ENCODE peak calls at places on chromosomes 1 and 21, in five cellular contexts. Z is stimulated activated naive CD4-positive, alpha-beta T cell; A is MCF 10A; N is NCI-H1105; O is HEK293T. D is an unnamed sample.

GRCh38 chr1:41493626-41494350 is 9.3 kb upstream of the EDN2 start:
- DNase-seq in Z (no peak), A (no peak), N (no peak), O (no peak), D (no peak)

GRCh38 chr1:8889925-8890785 is 11.7 kb upstream of the ENO1 start:
- DNase-seq in Z (no peak), A (peak), N (peak), O (no peak), D (no peak)

GRCh38 chr1:53957231-53957818 is 11.2 kb downstream of the LRRC42 start:
- DNase-seq in Z (no peak), A (peak), N (no peak), O (no peak), D (no peak)

GRCh38 chr1:227903061-227903521 is 44.6 kb downstream of the WNT9A start:
- DNase-seq in Z (no peak), A (no peak), N (no peak), O (no peak), D (no peak)

GRCh38 chr1:97467445-97467844 is 453.4 kb downstream of the DPYD start:
- DNase-seq in Z (no peak), A (no peak), N (no peak), O (no peak), D (no peak)

GRCh38 chr1:43867946-43868740 is 65.5 kb upstream of the ARTN start:
- DNase-seq in Z (no peak), A (peak), N (no peak), O (no peak), D (no peak)

GRCh38 chr1:16386454-16387113 is 19.5 kb downstream of the SZRD1 start:
- DNase-seq in Z (no peak), A (peak), N (no peak), O (no peak), D (no peak)

GRCh38 chr1:234933031-234933430 is 195.6 kb downstream of the TOMM20 start:
- DNase-seq in Z (no peak), A (peak), N (no peak), O (no peak), D (no peak)

GRCh38 chr1:231691618-231692259 is 65.1 kb downstream of the DISC1 start:
- DNase-seq in Z (no peak), A (no peak), N (no peak), O (peak), D (no peak)

GRCh38 chr21:35932232-35932911 is 128.0 kb downstream of the SETD4 start:
- DNase-seq in Z (peak), A (peak), N (no peak), O (no peak), D (no peak)

GRCh38 chr1:205225901-205226765 is 1.6 kb upstream of the TMCC2 start:
- DNase-seq in Z (no peak), A (peak), N (peak), O (no peak), D (no peak)

GRCh38 chr1:191582169-191582568 is 576.1 kb upstream of the RGS18 start:
- DNase-seq in Z (no peak), A (no peak), N (no peak), O (no peak), D (no peak)

GRCh38 chr1:163777205-163777604 is 455.5 kb downstream of the NUF2 start:
- DNase-seq in Z (no peak), A (no peak), N (no peak), O (no peak), D (no peak)

GRCh38 chr1:3072178-3072947 is 3.4 kb downstream of the PRDM16 start:
- DNase-seq in Z (no peak), A (no peak), N (no peak), O (no peak), D (no peak)

GRCh38 chr1:183989078-183989577 is 48.4 kb downstream of the COLGALT2 start:
- DNase-seq in Z (no peak), A (peak), N (no peak), O (no peak), D (no peak)

GRCh38 chr1:185652348-185652747 is 81.8 kb upstream of the HMCN1 start:
- DNase-seq in Z (no peak), A (peak), N (no peak), O (peak), D (no peak)

GRCh38 chr1:39805385-39805784 is 16.7 kb upstream of the BMP8B start:
- DNase-seq in Z (no peak), A (no peak), N (no peak), O (no peak), D (no peak)

GRCh38 chr1:169595764-169596711 is 9.8 kb upstream of the F5 start:
- DNase-seq in Z (no peak), A (peak), N (no peak), O (peak), D (no peak)

GRCh38 chr1:14602131-14602530 is 3.6 kb downstream of the KAZN start:
- DNase-seq in Z (no peak), A (peak), N (no peak), O (no peak), D (no peak)

GRCh38 chr1:101317590-101317989 is 80.8 kb downstream of the S1PR1 start:
- DNase-seq in Z (no peak), A (no peak), N (no peak), O (no peak), D (no peak)

GRCh38 chr1:43273708-43274107 is 3.9 kb downstream of the TMEM125 start:
- DNase-seq in Z (no peak), A (no peak), N (no peak), O (no peak), D (no peak)

GRCh38 chr1:207824691-207825090 is 72.8 kb downstream of the CD46 start:
- DNase-seq in Z (no peak), A (peak), N (no peak), O (no peak), D (no peak)

GRCh38 chr1:223230161-223230881 is 87.3 kb upstream of the TLR5 start:
- DNase-seq in Z (peak), A (peak), N (no peak), O (no peak), D (no peak)

GRCh38 chr1:111895456-111895855 is 94.0 kb downstream of the KCND3 start:
- DNase-seq in Z (no peak), A (no peak), N (no peak), O (no peak), D (no peak)

GRCh38 chr21:45724345-45724961 is 80.9 kb downstream of the PCBP3 start:
- DNase-seq in Z (no peak), A (no peak), N (no peak), O (no peak), D (no peak)

D was measured in activated T-helper 9 cell treated with anti-CD3 and anti-CD28 coated beads, Interleukin-2, amount 50 U/mL, for 16 hours.